ENCODE peak calls at places on chromosome 1, in seven cellular contexts. C, B, V, M, U, O and Z are unnamed samples. For H3K4me1, the result is how much of the 10 kb centered on the place peaks cover.

GRCh38 chr1:204729516-204729915 is 44.0 kb upstream of the LRRN2 start:
- DNase-seq in C (no peak), B (no peak), V (no peak), M (no peak), U (no peak), O (no peak), Z (no peak)

GRCh38 chr1:80392529-80392928 is 1386.0 kb upstream of the ADGRL4 start:
- DNase-seq in C (no peak), B (no peak), V (no peak), M (no peak), U (no peak), O (no peak), Z (peak)

GRCh38 chr1:46218443-46218842 is 15.3 kb downstream of the LURAP1 start:
- DNase-seq in C (no peak), B (no peak), V (no peak), M (no peak), U (no peak), O (no peak), Z (peak)

GRCh38 chr1:180533571-180533987 is 25.2 kb upstream of the OVAAL start:
- DNase-seq in C (peak), B (peak), V (peak), M (no peak), U (peak), O (peak), Z (no peak)

GRCh38 chr1:45924736-45925135 is 121.3 kb downstream of the MAST2 start:
- DNase-seq in C (peak), B (no peak), V (no peak), M (peak), U (no peak), O (no peak), Z (no peak)

GRCh38 chr1:111988743-111989453 is 570 bp downstream of the KCND3 start:
- DNase-seq in C (no peak), B (peak), V (no peak), M (no peak), U (peak), O (peak), Z (no peak)

GRCh38 chr1:45304311-45305081 is 22.2 kb upstream of the HPDL start:
- DNase-seq in C (peak), B (peak), V (no peak), M (no peak), U (no peak), O (peak), Z (peak)

GRCh38 chr1:208791458-208791857 is 547.3 kb upstream of the PLXNA2 start:
- DNase-seq in C (peak), B (no peak), V (no peak), M (peak), U (no peak), O (no peak), Z (peak)

GRCh38 chr1:121558514-121558913 is 373.7 kb downstream of the SRGAP2C start:
- DNase-seq in C (peak), B (no peak), V (no peak), M (peak), U (no peak), O (no peak), Z (peak)

GRCh38 chr1:36217667-36218066 is 6.6 kb upstream of the THRAP3 start:
- DNase-seq in C (peak), B (no peak), V (no peak), M (no peak), U (no peak), O (no peak), Z (peak)

GRCh38 chr1:36088577-36089392 is at the start of gene ADPRS:
- DNase-seq in C (peak), B (peak), V (peak), M (peak), U (peak), O (peak), Z (peak)

DNA sequence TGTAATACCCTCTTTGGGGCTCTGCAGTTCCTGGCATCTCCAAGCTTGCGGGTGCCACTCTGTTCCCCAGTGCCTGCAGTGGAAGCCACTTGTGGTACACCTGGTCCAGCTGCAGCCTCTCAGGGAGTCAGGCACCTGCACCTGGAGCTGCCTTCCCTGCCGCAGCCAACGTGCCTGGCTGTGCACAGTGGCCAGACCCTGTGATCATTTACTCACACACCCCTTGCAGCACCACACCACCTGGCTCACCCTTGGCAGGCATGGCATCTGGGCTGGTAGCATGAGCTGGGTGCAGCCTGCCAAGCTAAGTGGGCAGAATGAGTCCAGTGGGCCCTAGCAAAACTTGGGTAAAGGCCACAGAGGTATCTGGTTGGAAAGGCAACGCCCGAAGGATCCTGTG is 51.1 kb upstream of the NTPCR start:
- DNase-seq in C (no peak), B (no peak), V (no peak), M (no peak), U (no peak), O (no peak), Z (no peak)
- TF ChIP-seq CTCF in C (no peak), B (no peak), V (no peak), M (no peak), U (no peak), O (no peak), Z (no peak)

GRCh38 chr1:56436338-56436695 is 143.0 kb downstream of the PLPP3 start:
- DNase-seq in C (no peak), B (no peak), V (no peak), M (no peak), U (no peak), O (no peak), Z (no peak)

GRCh38 chr1:56433056-56433577 is 146.2 kb downstream of the PLPP3 start:
- DNase-seq in C (no peak), B (no peak), V (no peak), M (no peak), U (no peak), O (no peak), Z (no peak)

GRCh38 chr1:56434025-56434424 is 145.3 kb downstream of the PLPP3 start:
- DNase-seq in C (peak), B (no peak), V (no peak), M (peak), U (no peak), O (no peak), Z (no peak)

GRCh38 chr1:56435434-56436337 is 143.7 kb downstream of the PLPP3 start:
- DNase-seq in C (no peak), B (no peak), V (no peak), M (no peak), U (no peak), O (no peak), Z (no peak)

GRCh38 chr1:56434659-56435202 is 144.6 kb downstream of the PLPP3 start:
- DNase-seq in C (no peak), B (no peak), V (no peak), M (no peak), U (no peak), O (no peak), Z (no peak)
- H3K4me1 ChIP-seq in C (under half), B (under half), V (under half), M (under half), U (under half), O (under half), Z (under half)

DNA sequence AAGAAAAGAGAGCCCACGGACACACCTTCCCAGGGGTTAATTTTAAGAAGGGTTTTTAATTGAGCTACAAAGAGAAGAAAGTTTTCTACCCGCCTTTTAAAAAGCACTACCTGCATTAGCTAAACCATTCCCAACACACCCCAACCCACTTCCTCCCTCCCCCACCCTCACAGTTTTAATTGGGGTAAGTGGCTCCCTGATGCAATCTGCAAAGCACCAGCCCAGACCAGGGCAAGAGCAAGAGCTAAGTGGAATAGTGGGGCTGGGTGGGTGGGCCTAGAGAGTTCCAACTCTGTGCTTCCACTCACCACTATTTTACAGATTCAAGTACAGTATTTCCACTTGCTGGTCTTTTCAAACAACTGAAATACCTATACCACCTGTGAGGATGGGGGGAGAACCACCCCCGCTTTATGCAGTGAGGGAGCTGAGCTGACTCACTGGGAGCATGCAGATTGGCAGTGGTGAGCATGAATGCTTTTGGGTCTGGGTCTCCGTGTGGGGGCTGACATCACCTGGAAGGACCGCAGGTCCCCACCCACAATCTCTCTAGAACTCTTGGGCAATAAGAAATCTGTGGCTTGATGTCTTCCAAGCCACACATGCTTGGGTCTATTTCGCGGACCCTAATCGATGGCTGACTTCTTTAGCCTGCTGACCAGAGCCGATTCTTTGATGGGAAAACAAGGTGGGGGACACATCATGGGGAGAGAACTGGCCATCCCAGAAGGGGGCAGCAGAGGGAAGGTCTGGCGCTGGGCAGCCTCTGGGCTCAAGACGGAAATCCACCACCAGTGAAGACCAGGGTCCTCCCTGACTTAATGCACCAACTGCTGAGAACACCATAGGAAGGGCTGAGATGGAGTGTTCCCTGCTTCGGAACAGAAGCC is 95.5 kb downstream of the SSBP3 start:
- DNase-seq in C (peak), B (peak), V (no peak), M (peak), U (peak), O (no peak), Z (no peak)
- TF ChIP-seq CTCF in C (peak), B (peak), V (no peak), M (peak), U (peak), O (peak), Z (peak)

GRCh38 chr1:47644216-47644581 is 206.4 kb downstream of the FOXD2 start:
- DNase-seq in C (no peak), B (no peak), V (no peak), M (no peak), U (no peak), O (no peak), Z (no peak)
- H3K4me1 ChIP-seq in C (under half), B (under half), V (under half), M (under half), U (under half), O (under half), Z (under half)

DNA sequence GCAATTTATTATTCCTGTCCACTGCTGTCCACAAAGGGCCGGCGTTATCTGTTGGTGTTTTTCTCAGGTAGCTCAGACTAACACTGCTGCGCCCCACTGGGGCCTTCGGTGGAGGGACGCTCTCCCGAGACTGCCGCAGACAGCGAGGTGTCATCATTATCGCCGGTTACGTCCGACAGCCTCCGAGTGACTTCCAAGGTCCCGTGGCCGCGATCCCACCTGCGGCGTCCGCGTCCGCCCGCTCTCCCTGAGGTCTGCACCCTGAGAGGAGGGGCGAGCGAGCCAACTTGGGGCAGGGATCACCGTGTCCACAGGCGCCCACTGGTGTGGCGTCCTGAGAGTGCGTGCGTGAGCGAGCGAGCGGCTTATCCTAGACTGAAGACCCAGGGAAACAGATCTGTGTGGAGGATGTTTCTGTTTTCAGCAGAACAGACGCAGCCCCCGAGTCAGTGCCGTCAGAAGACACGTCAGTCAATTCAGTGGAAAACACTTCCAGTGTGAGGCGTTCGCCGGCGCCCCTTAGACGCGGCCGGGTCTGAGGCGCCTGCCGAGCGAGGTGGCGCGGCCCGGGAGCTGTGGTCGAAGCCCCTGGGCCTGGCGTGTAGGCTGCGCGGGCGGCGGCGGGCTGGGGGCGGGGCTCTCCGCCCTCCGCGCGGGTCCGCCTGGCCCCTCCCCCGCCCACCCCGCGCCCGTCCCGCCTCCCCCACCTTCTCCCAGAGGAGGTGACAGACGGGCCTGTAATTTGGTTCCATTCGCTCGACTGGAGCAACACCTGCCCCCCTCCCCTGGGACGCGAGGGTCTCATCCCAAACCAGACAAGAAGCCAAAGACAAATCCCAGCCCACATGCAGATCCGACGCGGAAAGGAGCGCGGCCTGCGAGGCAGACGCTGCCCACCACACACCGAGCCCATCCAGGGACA is 12.6 kb downstream of the NHLH2 start:
- DNase-seq in C (no peak), B (no peak), V (no peak), M (no peak), U (peak), O (peak), Z (no peak)
- TF ChIP-seq CTCF in C (no peak), B (no peak), V (no peak), M (no peak), U (no peak), O (no peak), Z (no peak)

DNA sequence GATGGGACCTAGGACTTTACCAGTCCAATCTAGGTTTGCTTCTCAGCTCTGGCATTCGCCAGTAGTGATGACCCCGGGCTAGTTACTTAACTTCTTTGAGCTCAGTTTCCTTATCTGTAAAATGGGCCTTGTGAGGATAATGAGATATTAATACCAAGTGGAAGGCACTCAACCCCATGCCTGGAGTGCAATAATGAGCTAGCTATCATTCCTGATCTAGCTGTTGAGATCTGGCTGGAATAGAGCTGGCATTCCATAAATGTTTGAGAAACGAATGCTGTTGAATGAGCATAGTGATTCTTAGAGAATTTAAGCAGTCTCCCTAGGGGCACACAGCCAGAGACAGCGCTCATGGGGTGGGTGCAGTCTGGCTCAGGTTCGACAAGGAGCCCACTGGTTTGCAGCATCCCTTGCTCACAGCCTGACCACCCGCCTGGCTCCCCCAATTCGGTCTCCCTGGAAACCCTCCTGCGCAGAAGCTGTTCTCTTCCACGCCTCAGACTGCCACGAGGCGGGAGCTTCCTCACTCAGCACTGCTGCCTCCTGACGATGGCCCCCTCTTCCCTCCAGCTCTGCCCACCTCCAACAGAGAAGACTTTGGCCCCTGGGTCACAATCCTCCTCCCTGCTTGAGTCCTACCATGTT is 32.5 kb downstream of the DHCR24 start:
- DNase-seq in C (peak), B (no peak), V (no peak), M (peak), U (no peak), O (no peak), Z (no peak)
- H3K4me1 ChIP-seq in C (under half), B (under half), V (under half), M (under half), U (under half), O (under half), Z (under half)

GRCh38 chr1:18948913-18949688 is 7.4 kb downstream of the IFFO2 start:
- DNase-seq in C (peak), B (no peak), V (no peak), M (peak), U (peak), O (no peak), Z (no peak)
- TF ChIP-seq CTCF in C (peak), B (no peak), V (no peak), M (no peak), U (no peak), O (no peak), Z (no peak)

DNA sequence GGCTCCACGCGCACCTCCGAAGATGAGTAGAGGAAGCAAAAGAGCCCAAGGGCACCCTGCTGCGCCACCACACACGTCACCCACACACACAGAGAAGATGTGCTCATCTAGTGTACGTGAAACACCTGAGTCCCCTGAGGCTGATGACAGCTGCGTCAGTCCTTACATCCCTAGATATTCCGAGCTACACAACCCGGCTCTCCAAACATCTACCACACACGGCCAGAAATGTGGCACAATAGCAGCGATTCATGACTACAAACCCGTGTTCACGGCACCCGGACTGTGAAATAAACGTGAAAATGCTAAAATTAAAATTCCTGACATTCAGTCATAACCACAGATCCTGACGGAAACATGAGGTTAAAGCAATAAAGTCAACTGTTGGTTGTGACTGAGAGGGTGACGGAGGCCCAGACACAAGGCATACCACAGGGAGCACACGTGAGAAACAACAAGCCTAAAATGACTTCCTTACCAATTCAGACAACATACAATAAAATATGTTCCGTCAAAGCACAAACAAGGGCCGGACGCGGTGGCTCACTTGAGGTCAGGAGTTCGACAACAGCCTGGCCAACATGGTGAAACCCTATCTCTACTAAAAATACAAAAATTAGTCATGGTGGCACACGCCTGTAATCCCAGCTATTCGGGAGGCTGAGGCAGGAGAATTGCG is 7.4 kb downstream of the SSU72 start:
- DNase-seq in C (no peak), B (no peak), V (no peak), M (peak), U (no peak), O (no peak), Z (no peak)
- H3K4me1 ChIP-seq in C (under half), B (under half), V (under half), M (under half), U (under half), O (under half), Z (under half)

GRCh38 chr1:40302475-40302874 is 14.6 kb downstream of the COL9A2 start:
- DNase-seq in C (no peak), B (no peak), V (no peak), M (no peak), U (no peak), O (no peak), Z (no peak)

GRCh38 chr1:40303790-40304189 is 13.3 kb downstream of the COL9A2 start:
- DNase-seq in C (no peak), B (no peak), V (no peak), M (no peak), U (no peak), O (no peak), Z (no peak)

GRCh38 chr1:40301066-40301465 is 16.0 kb downstream of the COL9A2 start:
- DNase-seq in C (no peak), B (no peak), V (no peak), M (no peak), U (no peak), O (no peak), Z (no peak)

GRCh38 chr1:40301541-40302299 is 15.4 kb downstream of the COL9A2 start:
- DNase-seq in C (no peak), B (no peak), V (no peak), M (no peak), U (no peak), O (no peak), Z (no peak)

GRCh38 chr1:40303051-40303771 is 13.9 kb downstream of the COL9A2 start:
- DNase-seq in C (no peak), B (no peak), V (no peak), M (no peak), U (no peak), O (no peak), Z (peak)
- TF ChIP-seq CTCF in C (no peak), B (no peak), V (no peak), M (no peak), U (no peak), O (no peak), Z (no peak)

GRCh38 chr1:30742300-30742962 is 15.1 kb downstream of the LAPTM5 start:
- DNase-seq in C (no peak), B (no peak), V (no peak), M (no peak), U (no peak), O (peak), Z (no peak)
- H3K4me1 ChIP-seq in C (under half), B (under half), V (under half), M (under half), U (half or more), O (under half), Z (under half)